ENCODE peak calls at places on chromosomes 7 and 10, in six cellular contexts. One of them, this sample, is unnamed.

GRCh38 chr7:75967573-75967997 is 26.8 kb downstream of the TMEM120A start:
- DNase-seq in spleen: peak
- DNase-seq in IMR-90: peak
- DNase-seq in psoas muscle: no peak
- DNase-seq in lower leg skin: peak
- DNase-seq in MM.1S: no peak
- DNase-seq in this sample: peak

GRCh38 chr7:21902240-21902639 is 43.5 kb downstream of the CDCA7L start:
- DNase-seq in psoas muscle: no peak
- DNase-seq in spleen: no peak
- DNase-seq in lower leg skin: no peak
- DNase-seq in MM.1S: no peak
- DNase-seq in IMR-90: peak
- DNase-seq in this sample: no peak

GRCh38 chr10:75035975-75036708 is 75.3 kb upstream of the SAMD8 start:
- DNase-seq in lower leg skin: no peak
- DNase-seq in MM.1S: no peak
- DNase-seq in IMR-90: peak
- DNase-seq in psoas muscle: no peak
- DNase-seq in spleen: no peak
- DNase-seq in this sample: no peak

GRCh38 chr7:31729195-31729804 is 42.3 kb downstream of the PPP1R17 start:
- DNase-seq in IMR-90: no peak
- DNase-seq in spleen: no peak
- DNase-seq in MM.1S: no peak
- DNase-seq in lower leg skin: no peak
- DNase-seq in psoas muscle: no peak
- DNase-seq in this sample: no peak

GRCh38 chr7:135919071-135919841 is 57.9 kb downstream of the MTPN start:
- DNase-seq in IMR-90: no peak
- DNase-seq in MM.1S: no peak
- DNase-seq in lower leg skin: no peak
- DNase-seq in psoas muscle: no peak
- DNase-seq in spleen: no peak
- DNase-seq in this sample: no peak

GRCh38 chr10:132626019-132626760 is 88.6 kb downstream of the INPP5A start:
- DNase-seq in psoas muscle: peak
- DNase-seq in MM.1S: no peak
- DNase-seq in lower leg skin: peak
- DNase-seq in IMR-90: no peak
- DNase-seq in spleen: peak
- DNase-seq in this sample: no peak

GRCh38 chr7:159042084-159042483 is 102.6 kb downstream of the VIPR2 start:
- DNase-seq in psoas muscle: no peak
- DNase-seq in lower leg skin: peak
- DNase-seq in IMR-90: no peak
- DNase-seq in MM.1S: no peak
- DNase-seq in spleen: no peak
- DNase-seq in this sample: no peak

GRCh38 chr7:143913945-143914615 is 12.1 kb upstream of the TCAF1 start:
- DNase-seq in IMR-90: no peak
- DNase-seq in psoas muscle: no peak
- DNase-seq in spleen: no peak
- DNase-seq in lower leg skin: no peak
- DNase-seq in MM.1S: no peak
- DNase-seq in this sample: no peak

GRCh38 chr10:59177031-59177861 is 803 bp downstream of the PHYHIPL start:
- DNase-seq in IMR-90: peak
- DNase-seq in lower leg skin: no peak
- DNase-seq in MM.1S: no peak
- DNase-seq in psoas muscle: peak
- DNase-seq in spleen: peak
- DNase-seq in this sample: peak

GRCh38 chr10:123997486-123998196 is 95.8 kb downstream of the CHST15 start:
- DNase-seq in lower leg skin: peak
- DNase-seq in psoas muscle: no peak
- DNase-seq in MM.1S: peak
- DNase-seq in spleen: peak
- DNase-seq in IMR-90: peak
- DNase-seq in this sample: peak

GRCh38 chr7:43764807-43765491 is 6.5 kb downstream of the BLVRA start:
- DNase-seq in spleen: no peak
- DNase-seq in psoas muscle: no peak
- DNase-seq in lower leg skin: peak
- DNase-seq in IMR-90: peak
- DNase-seq in MM.1S: no peak
- DNase-seq in this sample: no peak
- H3K4me3 ChIP-seq in spleen: no peak
- H3K4me3 ChIP-seq in psoas muscle: no peak
- H3K4me3 ChIP-seq in lower leg skin: no peak
- H3K4me3 ChIP-seq in IMR-90: no peak
- H3K4me3 ChIP-seq in MM.1S: no peak
- H3K4me3 ChIP-seq in this sample: peak

GRCh38 chr7:127378537-127378936 is 14.0 kb downstream of the ZNF800 start:
- DNase-seq in IMR-90: no peak
- DNase-seq in spleen: no peak
- DNase-seq in MM.1S: no peak
- DNase-seq in psoas muscle: no peak
- DNase-seq in lower leg skin: no peak
- DNase-seq in this sample: no peak
- H3K4me3 ChIP-seq in IMR-90: no peak
- H3K4me3 ChIP-seq in spleen: no peak
- H3K4me3 ChIP-seq in MM.1S: no peak
- H3K4me3 ChIP-seq in psoas muscle: no peak
- H3K4me3 ChIP-seq in lower leg skin: no peak
- H3K4me3 ChIP-seq in this sample: no peak

DNA sequence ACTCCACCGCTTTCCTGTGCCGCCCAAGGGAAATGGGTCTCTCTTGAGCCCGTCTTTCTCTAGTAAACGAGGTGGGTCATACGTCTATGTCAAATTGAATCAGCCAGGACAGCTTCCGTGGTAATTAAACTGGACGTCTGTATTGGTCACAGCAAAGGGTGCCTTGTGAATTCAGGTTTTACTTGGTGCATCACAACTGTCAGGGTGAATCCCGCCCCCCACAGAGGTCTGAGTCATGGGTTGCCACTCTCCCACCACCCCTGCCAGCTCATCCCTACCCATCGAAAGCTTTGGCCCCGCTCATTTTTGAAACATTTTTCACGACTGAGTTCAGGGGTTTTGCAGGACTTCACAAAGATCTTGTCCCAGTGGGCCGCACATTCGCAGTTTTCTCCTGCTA is 8.0 kb upstream of the SP8 start:
- DNase-seq in IMR-90: no peak
- DNase-seq in spleen: no peak
- DNase-seq in psoas muscle: no peak
- DNase-seq in MM.1S: no peak
- DNase-seq in lower leg skin: no peak
- DNase-seq in this sample: no peak
- H3K4me3 ChIP-seq in IMR-90: no peak
- H3K4me3 ChIP-seq in spleen: no peak
- H3K4me3 ChIP-seq in psoas muscle: no peak
- H3K4me3 ChIP-seq in MM.1S: no peak
- H3K4me3 ChIP-seq in lower leg skin: no peak
- H3K4me3 ChIP-seq in this sample: no peak

GRCh38 chr7:27102578-27103442 is at the start of gene HOXA2:
- DNase-seq in IMR-90: peak
- DNase-seq in lower leg skin: no peak
- DNase-seq in spleen: no peak
- DNase-seq in MM.1S: no peak
- DNase-seq in psoas muscle: no peak
- DNase-seq in this sample: peak
- H3K4me3 ChIP-seq in IMR-90: peak
- H3K4me3 ChIP-seq in lower leg skin: no peak
- H3K4me3 ChIP-seq in spleen: peak
- H3K4me3 ChIP-seq in MM.1S: no peak
- H3K4me3 ChIP-seq in psoas muscle: peak
- H3K4me3 ChIP-seq in this sample: peak

GRCh38 chr10:73043766-73044377 is 52.8 kb downstream of the P4HA1 start:
- DNase-seq in spleen: no peak
- DNase-seq in psoas muscle: no peak
- DNase-seq in MM.1S: no peak
- DNase-seq in IMR-90: no peak
- DNase-seq in lower leg skin: no peak
- DNase-seq in this sample: no peak
- H3K4me3 ChIP-seq in spleen: no peak
- H3K4me3 ChIP-seq in psoas muscle: no peak
- H3K4me3 ChIP-seq in MM.1S: no peak
- H3K4me3 ChIP-seq in IMR-90: no peak
- H3K4me3 ChIP-seq in lower leg skin: no peak
- H3K4me3 ChIP-seq in this sample: no peak

This sample was measured in kidney.